ENCODE peak calls at places on chromosome 18, in eight cellular contexts. E is GM23248, N is PC-3, I is HCT116, U is OCI-LY7, Y is GM23338, P is SK-N-SH, Q is hepatocyte. S is an unnamed sample.

GRCh38 chr18:63683152-63683551 is 19.6 kb upstream of the SERPINB11 start:
- DNase-seq in E (peak; percentile 97), N (peak; percentile 97), Y (peak; percentile 47), P (no peak), Q (peak; percentile 75), U (no peak), I (no peak), S (no peak)

GRCh38 chr18:44545359-44545985 is 135.2 kb upstream of the SETBP1 start:
- DNase-seq in P (no peak), E (no peak), I (no peak), U (no peak), Y (no peak), Q (no peak), N (no peak), S (no peak)

GRCh38 chr18:61400714-61401113 is 67.5 kb downstream of the CDH20 start:
- DNase-seq in E (peak; percentile 75), Y (no peak), Q (no peak), N (peak; percentile 12), I (no peak), U (no peak), P (no peak), S (no peak)

GRCh38 chr18:23992119-23992940 is 22.2 kb upstream of the TTC39C start:
- DNase-seq in Y (no peak), E (no peak), Q (no peak), P (peak; percentile 50), U (no peak), I (no peak), N (peak; percentile 91), S (no peak)

GRCh38 chr18:64017870-64018269 is 48.0 kb downstream of the SERPINB8 start:
- DNase-seq in Y (peak; percentile 60), E (peak; percentile 54), Q (peak; percentile 46), I (peak; percentile 15), U (peak; percentile 7), P (no peak), N (peak; percentile 60), S (peak; percentile 50)

GRCh38 chr18:23422751-23423418 is 30.2 kb upstream of the RIOK3 start:
- DNase-seq in N (peak; percentile 91), Q (peak; percentile 64), U (peak; percentile 87), P (peak; percentile 21), I (peak; percentile 78), E (peak; percentile 83), Y (no peak), S (no peak)

GRCh38 chr18:59501876-59502221 is 142.8 kb upstream of the LMAN1 start:
- DNase-seq in E (no peak), Y (no peak), N (no peak), U (no peak), I (no peak), P (no peak), Q (no peak), S (no peak)

GRCh38 chr18:37019157-37019571 is 190.2 kb downstream of the KIAA1328 start:
- DNase-seq in P (peak; percentile 4), N (peak; percentile 43), Q (peak; percentile 29), Y (peak; percentile 55), E (peak; percentile 11), U (no peak), I (no peak), S (no peak)

GRCh38 chr18:3466872-3467271 is 16.9 kb downstream of the TGIF1 start:
- DNase-seq in Y (peak; percentile 49), E (no peak), P (no peak), I (no peak), U (peak; percentile 54), Q (no peak), N (no peak), S (no peak)

GRCh38 chr18:35436076-35436649 is 59.0 kb upstream of the ZNF396 start:
- DNase-seq in N (peak; percentile 68), P (no peak), E (no peak), U (no peak), Q (no peak), Y (no peak), I (no peak), S (no peak)

GRCh38 chr18:10420561-10421352 is 33.7 kb upstream of the APCDD1 start:
- DNase-seq in Y (no peak), P (no peak), I (no peak), N (no peak), U (no peak), E (peak; percentile 77), Q (no peak), S (no peak)

GRCh38 chr18:78913395-78913794 is 66.2 kb upstream of the SALL3 start:
- DNase-seq in E (no peak), U (no peak), Y (no peak), P (no peak), I (no peak), Q (no peak), N (no peak), S (no peak)

GRCh38 chr18:79924814-79925655 is 26.4 kb downstream of the SLC66A2 start:
- DNase-seq in P (no peak), I (no peak), Q (no peak), Y (no peak), N (no peak), U (no peak), E (no peak), S (no peak)

GRCh38 chr18:67133669-67134068 is 382.9 kb downstream of the DSEL start:
- DNase-seq in P (no peak), U (no peak), E (no peak), Y (no peak), I (no peak), Q (no peak), N (peak; percentile 75), S (no peak)

GRCh38 chr18:70693196-70693595 is 404.4 kb downstream of the SOCS6 start:
- DNase-seq in Y (no peak), P (no peak), I (no peak), Q (no peak), N (no peak), E (no peak), U (no peak), S (no peak)

GRCh38 chr18:24011095-24011917 is 3.2 kb upstream of the TTC39C start:
- DNase-seq in E (no peak), Q (no peak), U (peak; percentile 62), N (no peak), Y (no peak), P (no peak), I (no peak), S (no peak)

GRCh38 chr18:62957885-62958472 is 242.6 kb downstream of the PHLPP1 start:
- DNase-seq in P (no peak), U (peak; percentile 32), E (peak; percentile 51), N (peak; percentile 68), Y (peak; percentile 79), I (peak; percentile 40), Q (no peak), S (peak; percentile 73)

GRCh38 chr18:62566199-62566598 is 43.4 kb downstream of the ZCCHC2 start:
- DNase-seq in Y (peak; percentile 78), N (peak; percentile 42), E (peak; percentile 39), I (no peak), P (no peak), Q (peak; percentile 19), U (peak; percentile 3), S (no peak)

GRCh38 chr18:78982186-78982585 is 2.6 kb downstream of the SALL3 start:
- DNase-seq in I (no peak), Q (no peak), E (no peak), Y (peak; percentile 36), N (no peak), P (no peak), U (no peak), S (no peak)

GRCh38 chr18:13136056-13136688 is 82.4 kb upstream of the LDLRAD4 start:
- DNase-seq in U (no peak), Q (no peak), E (no peak), I (no peak), Y (no peak), P (no peak), N (no peak), S (no peak)
- H3K27ac ChIP-seq in U (no peak overlapping the region), Q (no peak overlapping the region), E (no peak overlapping the region), I (no peak overlapping the region), Y (no peak overlapping the region), P (no peak overlapping the region), N (no peak overlapping the region), S (no peak overlapping the region)

GRCh38 chr18:53147472-53147871 is 807.5 kb downstream of the DCC start:
- DNase-seq in N (no peak), E (no peak), Q (no peak), Y (no peak), P (no peak), I (no peak), U (no peak), S (no peak)

GRCh38 chr18:53148056-53148574 is 808.1 kb downstream of the DCC start:
- DNase-seq in I (no peak), Q (no peak), N (no peak), P (no peak), E (no peak), U (no peak), Y (no peak), S (no peak)

GRCh38 chr18:53152478-53152877 is 812.5 kb downstream of the DCC start:
- DNase-seq in P (peak; percentile 2), N (no peak), Y (peak; percentile 22), E (no peak), I (no peak), U (no peak), Q (no peak), S (no peak)

GRCh38 chr18:53153800-53154199 is 813.8 kb downstream of the DCC start:
- DNase-seq in E (no peak), Y (no peak), N (no peak), Q (no peak), U (no peak), I (no peak), P (no peak), S (no peak)

DNA sequence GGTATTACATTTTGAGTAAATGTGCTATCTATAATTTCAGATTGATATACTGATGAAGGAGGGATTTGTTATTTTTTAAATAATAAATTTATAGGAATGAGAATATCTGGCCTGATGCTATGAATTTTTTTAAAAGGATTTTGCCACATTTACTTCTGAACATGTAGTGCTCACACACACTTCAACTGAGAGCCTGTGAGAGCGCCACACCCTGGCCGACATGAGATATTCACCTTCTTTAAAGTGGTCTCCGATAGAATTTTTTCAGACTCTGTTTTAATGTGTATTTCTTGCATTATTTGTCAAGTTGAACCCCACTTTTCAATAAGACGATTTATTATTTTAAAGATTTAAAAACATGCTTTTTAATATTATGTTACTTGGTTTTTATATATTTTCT is 813.3 kb downstream of the DCC start:
- DNase-seq in U (peak; percentile 3), N (peak; percentile 6), Y (peak; percentile 65), I (no peak), E (no peak), Q (peak; percentile 16), P (no peak), S (no peak)
- TF ChIP-seq EZH2phosphoT487 in U (no peak), N (no peak), Y (no peak), I (no peak), E (no peak), Q (no peak), P (no peak), S (no peak)

GRCh38 chr18:45702871-45703270 is 21.1 kb upstream of the SLC14A1 start:
- DNase-seq in P (no peak), Y (no peak), E (peak; percentile 67), I (no peak), N (no peak), U (no peak), Q (no peak), S (no peak)
- H3K9me2 ChIP-seq in P (no peaks in the 10 kb centered on the region), Y (peaks cover 3% of the 10 kb centered on the region), E (no peaks in the 10 kb centered on the region), I (no peaks in the 10 kb centered on the region), N (no peaks in the 10 kb centered on the region), U (no peaks in the 10 kb centered on the region), Q (no peaks in the 10 kb centered on the region), S (no peaks in the 10 kb centered on the region)

DNA sequence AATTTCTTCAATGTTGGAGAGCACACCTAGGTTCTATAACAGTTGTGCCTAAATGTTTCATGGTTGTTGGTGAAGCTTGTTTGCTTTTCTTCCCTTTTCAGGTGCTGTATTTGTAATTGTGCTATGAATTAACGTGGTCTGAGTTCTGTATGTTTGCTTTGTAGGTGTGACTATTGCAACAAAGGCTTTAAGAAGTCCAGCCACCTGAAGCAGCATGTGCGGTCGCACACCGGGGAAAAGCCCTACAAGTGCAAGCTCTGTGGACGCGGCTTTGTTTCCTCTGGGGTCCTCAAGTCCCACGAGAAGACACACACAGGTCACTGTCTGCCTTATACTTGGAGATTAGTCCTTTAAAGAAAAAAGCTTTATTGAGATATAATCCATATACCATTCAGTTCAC is 91.2 kb downstream of the ZNF236 start:
- DNase-seq in N (no peak), U (no peak), Y (no peak), I (no peak), Q (peak; percentile 19), P (no peak), E (no peak), S (no peak)
- H3K27ac ChIP-seq in N (no peak overlapping the region), U (no peak overlapping the region), Y (no peak overlapping the region), I (no peak overlapping the region), Q (no peak overlapping the region), P (no peak overlapping the region), E (no peak overlapping the region), S (no peak overlapping the region)

S was measured in MM.1S.